ENCODE peak calls at places on chromosome 15, in five cellular contexts. T is lower lobe of right lung, O is tibial nerve, I is cardiac muscle cell, K is transverse colon. F is an unnamed sample.

GRCh38 chr15:60408438-60409105 is 10.8 kb upstream of the ANXA2 start:
- DNase-seq in O (no peak), T (no peak), K (no peak), I (peak; percentile 80), F (peak; percentile 48)

GRCh38 chr15:47744973-47745372 is 27.7 kb downstream of the SEMA6D start:
- DNase-seq in K (no peak), T (no peak), O (no peak), I (no peak), F (no peak)

GRCh38 chr15:95996494-95996893 is 334.0 kb upstream of the NR2F2 start:
- DNase-seq in I (no peak), T (no peak), O (no peak), K (no peak), F (no peak)

GRCh38 chr15:33068007-33068441 is 126.5 kb downstream of the FMN1 start:
- DNase-seq in T (peak; percentile 89), O (peak; percentile 28), K (peak; percentile 89), I (no peak), F (no peak)

GRCh38 chr15:47566610-47567009 is 150.7 kb upstream of the SEMA6D start:
- DNase-seq in I (no peak), T (no peak), K (no peak), O (no peak), F (no peak)

GRCh38 chr15:92365079-92365478 is 28.6 kb upstream of the ST8SIA2 start:
- DNase-seq in O (no peak), T (no peak), K (peak; percentile 34), I (peak; percentile 11), F (no peak)

GRCh38 chr15:33314115-33314514 is 3.3 kb downstream of the RYR3 start:
- DNase-seq in O (no peak), T (no peak), K (no peak), I (no peak), F (no peak)

GRCh38 chr15:82875411-82876003 is 66.1 kb downstream of the WHAMM start:
- DNase-seq in K (no peak), O (no peak), I (no peak), T (no peak), F (no peak)

GRCh38 chr15:34809186-34809585 is 13.8 kb upstream of the ACTC1 start:
- DNase-seq in O (no peak), I (no peak), K (no peak), T (no peak), F (no peak)

GRCh38 chr15:34815836-34816235 is 20.5 kb upstream of the ACTC1 start:
- DNase-seq in I (no peak), K (no peak), T (no peak), O (no peak), F (no peak)

GRCh38 chr15:34813446-34814190 is 18.3 kb upstream of the ACTC1 start:
- DNase-seq in O (no peak), K (no peak), T (no peak), I (no peak), F (no peak)

GRCh38 chr15:34810455-34811146 is 15.3 kb upstream of the ACTC1 start:
- DNase-seq in T (no peak), O (no peak), I (peak; percentile 76), K (no peak), F (no peak)

DNA sequence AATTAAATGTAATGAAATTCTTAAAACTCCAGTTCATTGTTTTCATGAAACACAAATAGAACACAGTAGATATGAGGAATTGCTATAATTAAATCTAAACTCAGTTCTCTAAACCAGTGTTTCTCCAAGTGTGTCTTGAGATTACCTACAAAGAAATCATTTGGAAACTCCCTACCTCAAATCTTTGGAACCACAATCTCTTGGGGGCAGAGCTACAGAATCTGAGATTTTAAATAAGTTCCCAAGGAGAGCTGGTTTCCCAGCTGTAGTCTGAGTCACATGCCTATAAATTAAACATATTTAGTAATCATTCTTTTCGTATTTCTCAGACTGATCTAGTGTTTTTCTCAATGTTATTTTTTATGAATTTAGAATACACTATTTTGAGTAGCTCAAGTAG is 17.0 kb upstream of the ACTC1 start:
- DNase-seq in T (no peak), K (no peak), O (no peak), I (no peak), F (no peak)
- TF ChIP-seq CTCF in T (no peak), K (no peak), O (no peak), I (no peak), F (no peak)

GRCh38 chr15:63372018-63372705 is 9.5 kb downstream of the CA12 start:
- DNase-seq in T (no peak), K (no peak), I (peak; percentile 94), O (peak; percentile 39), F (peak; percentile 81)

GRCh38 chr15:63369766-63370165 is 11.9 kb downstream of the CA12 start:
- DNase-seq in T (no peak), O (no peak), I (no peak), K (no peak), F (no peak)

GRCh38 chr15:63370764-63371163 is 10.9 kb downstream of the CA12 start:
- DNase-seq in T (no peak), I (no peak), K (no peak), O (no peak), F (no peak)

GRCh38 chr15:63372753-63373152 is 8.9 kb downstream of the CA12 start:
- DNase-seq in I (no peak), T (no peak), K (no peak), O (no peak), F (peak; percentile 14)

GRCh38 chr15:63371297-63371918 is 10.2 kb downstream of the CA12 start:
- DNase-seq in I (peak; percentile 66), K (no peak), T (no peak), O (peak; percentile 53), F (no peak)
- H3K27ac ChIP-seq in I (no peak overlapping the region), K (no peak overlapping the region), T (peak overlapping the region; percentile 53), O (no peak overlapping the region), F (no peak overlapping the region)

DNA sequence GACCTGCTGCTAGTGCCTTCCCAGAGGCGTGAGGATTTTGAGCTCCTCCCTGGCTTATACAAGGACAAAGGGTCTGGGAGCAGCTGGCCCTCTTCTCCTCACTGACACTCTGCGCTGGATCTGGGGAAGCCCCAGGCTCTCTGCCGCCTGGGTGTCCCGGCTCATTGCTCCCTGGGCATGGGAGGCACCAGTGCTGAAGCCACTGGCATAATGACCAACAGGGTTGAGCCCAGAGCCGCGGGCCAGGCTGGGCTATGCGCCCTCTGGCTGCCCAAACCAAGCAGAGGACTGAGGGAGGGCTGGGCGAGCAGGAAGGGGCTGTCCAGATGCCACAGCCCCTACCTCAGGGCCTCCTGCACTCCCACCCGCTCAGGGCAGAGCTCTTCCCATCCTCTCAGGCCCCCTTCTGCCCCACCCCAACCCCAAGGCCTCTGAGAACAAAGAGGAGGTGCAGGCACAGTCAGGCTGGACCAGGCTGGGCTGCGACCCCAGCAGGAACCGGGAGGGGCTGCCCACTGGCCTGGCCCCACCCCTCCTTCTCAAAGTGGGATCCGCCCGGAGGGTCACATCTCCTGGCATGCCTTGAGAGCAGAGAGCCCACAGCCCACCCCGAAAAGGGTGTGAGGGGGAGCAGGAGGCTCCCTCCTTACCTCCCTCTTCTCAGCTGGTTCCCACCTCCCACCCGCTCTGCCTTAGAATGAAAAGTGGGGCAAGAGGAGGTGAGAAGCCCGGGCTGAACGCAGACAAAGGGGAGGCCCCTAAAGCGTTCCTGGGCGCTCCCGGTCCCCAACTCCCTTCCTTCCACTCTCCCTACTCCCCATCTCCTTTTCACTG is 1.5 kb downstream of the LINGO1 start:
- DNase-seq in K (peak; percentile 10), O (no peak), T (no peak), I (no peak), F (no peak)
- TF ChIP-seq CTCF in K (no peak), O (no peak), T (no peak), I (peak; percentile 18), F (no peak)

DNA sequence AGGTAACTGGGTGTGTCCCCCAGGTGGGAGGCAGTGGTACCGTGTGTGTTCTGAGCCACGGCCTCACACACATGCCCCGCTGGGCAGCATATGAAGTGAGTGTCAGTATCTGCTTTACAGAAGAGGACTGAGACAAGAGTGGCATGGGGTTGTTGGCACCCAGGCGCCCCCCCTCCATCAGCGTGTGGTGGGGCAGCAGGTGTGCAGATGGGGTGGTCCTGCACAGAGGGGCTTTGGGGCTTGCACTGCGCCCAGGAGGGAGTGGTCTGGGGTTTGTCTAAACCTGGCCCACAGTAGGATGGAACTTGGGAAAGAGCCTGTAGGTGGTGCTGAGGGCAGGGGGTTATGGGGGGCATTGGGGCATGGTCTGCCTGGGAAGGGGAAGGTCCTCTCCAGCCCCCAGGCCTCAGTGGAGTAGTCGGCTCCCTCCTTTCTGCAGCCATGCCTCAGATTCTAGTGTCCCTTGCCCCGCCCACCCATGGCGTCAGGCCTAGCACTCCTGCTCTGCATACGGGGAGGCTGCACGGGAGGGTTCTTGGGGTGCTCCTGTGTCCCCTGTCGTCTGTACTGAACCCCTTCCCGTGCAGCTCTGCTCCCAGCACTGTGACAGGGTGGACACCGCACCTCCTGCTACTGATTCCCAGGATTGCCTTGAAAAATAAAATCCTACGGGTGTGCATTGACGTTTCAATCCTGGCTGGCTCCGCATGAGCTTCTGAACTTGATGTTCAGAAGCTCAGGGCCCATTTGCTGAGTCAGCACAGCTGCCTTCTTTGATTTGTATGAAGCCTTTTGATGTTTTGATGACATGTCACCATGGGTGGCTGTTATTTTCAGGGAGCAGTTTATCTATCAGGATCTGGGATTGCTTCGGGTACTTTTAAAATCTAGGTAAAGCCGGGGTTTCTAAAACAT is 176.2 kb downstream of the APBA2 start:
- DNase-seq in T (no peak), I (no peak), K (no peak), O (no peak), F (no peak)
- H3K27ac ChIP-seq in T (no peak overlapping the region), I (no peak overlapping the region), K (no peak overlapping the region), O (no peak overlapping the region), F (no peak overlapping the region)

GRCh38 chr15:25244731-25245585 is 193.9 kb downstream of the UBE3A start:
- DNase-seq in K (peak; percentile 3), I (no peak), T (peak; percentile 35), O (no peak), F (no peak)

GRCh38 chr15:25242166-25242879 is 196.5 kb downstream of the UBE3A start:
- DNase-seq in I (no peak), T (peak; percentile 27), O (no peak), K (no peak), F (no peak)

GRCh38 chr15:25245801-25246622 is 192.8 kb downstream of the UBE3A start:
- DNase-seq in O (no peak), K (peak; percentile 4), T (peak; percentile 24), I (no peak), F (no peak)

GRCh38 chr15:25242957-25243799 is 195.6 kb downstream of the UBE3A start:
- DNase-seq in I (no peak), K (no peak), T (peak; percentile 29), O (no peak), F (no peak)

GRCh38 chr15:25243800-25244097 is 195.1 kb downstream of the UBE3A start:
- DNase-seq in I (no peak), T (peak; percentile 20), O (no peak), K (peak; percentile 2), F (no peak)
- TF ChIP-seq CTCF in I (no peak), T (no peak), O (no peak), K (no peak), F (no peak)

GRCh38 chr15:84831028-84831427 is 13.9 kb downstream of the ALPK3 start:
- DNase-seq in O (no peak), K (no peak), T (no peak), I (peak; percentile 20), F (no peak)

GRCh38 chr15:84826369-84826823 is 9.2 kb downstream of the ALPK3 start:
- DNase-seq in K (peak; percentile 50), I (peak; percentile 42), O (peak; percentile 57), T (no peak), F (peak; percentile 32)

GRCh38 chr15:84828433-84828908 is 11.3 kb downstream of the ALPK3 start:
- DNase-seq in O (no peak), K (no peak), T (peak; percentile 66), I (peak; percentile 37), F (no peak)

GRCh38 chr15:84827246-84827645 is 10.1 kb downstream of the ALPK3 start:
- DNase-seq in T (no peak), I (no peak), O (no peak), K (no peak), F (no peak)

GRCh38 chr15:84829428-84829827 is 12.3 kb downstream of the ALPK3 start:
- DNase-seq in I (no peak), K (no peak), O (no peak), T (no peak), F (no peak)
- H3K27ac ChIP-seq in I (peak overlapping the region; percentile 8), K (no peak overlapping the region), O (no peak overlapping the region), T (no peak overlapping the region), F (no peak overlapping the region)

F was measured in A673.